ENCODE peak calls at places on chromosomes 3 and 15, in six cellular contexts. Y is stimulated activated CD4-positive, alpha-beta T cell treated with anti-CD3 and anti-CD28 coated beads, Interleukin-4, amount 100 ng/mL, for 4 hours; K is left kidney; A is T-helper 2 cell; J is central memory CD4-positive, alpha-beta T cell; Z is CD8-positive, alpha-beta T cell. Q is an unnamed sample.

GRCh38 chr3:70064194-70064787 is 64.8 kb downstream of the SAMMSON start:
- DNase-seq in Y (no peak), A (no peak), J (no peak), K (peak; percentile 59), Z (no peak), Q (no peak)

GRCh38 chr3:14358426-14359211 is 43.8 kb upstream of the SLC6A6 start:
- DNase-seq in J (no peak), Z (no peak), K (peak; percentile 76), A (no peak), Y (no peak), Q (no peak)

GRCh38 chr15:74957301-74958035 is 896 bp upstream of the RPP25 start:
- DNase-seq in Z (no peak), K (peak; percentile 10), Y (no peak), J (no peak), A (no peak), Q (no peak)

GRCh38 chr3:23537006-23537620 is 268.6 kb upstream of the UBE2E1 start:
- DNase-seq in A (no peak), Z (no peak), K (peak; percentile 31), Y (no peak), J (no peak), Q (no peak)

GRCh38 chr15:95262866-95263564 is 1031.7 kb downstream of the MCTP2 start:
- DNase-seq in K (no peak), A (no peak), J (no peak), Z (no peak), Y (no peak), Q (no peak)

GRCh38 chr3:80553211-80553610 is 785.4 kb upstream of the ROBO1 start:
- DNase-seq in K (no peak), A (no peak), J (no peak), Z (no peak), Y (no peak), Q (no peak)

GRCh38 chr15:85002517-85002916 is 20.9 kb downstream of the PDE8A start:
- DNase-seq in J (peak; percentile 11), K (no peak), Z (no peak), Y (no peak), A (no peak), Q (no peak)

GRCh38 chr15:38174691-38175090 is 77.9 kb upstream of the SPRED1 start:
- DNase-seq in A (no peak), Z (no peak), K (no peak), Y (no peak), J (no peak), Q (no peak)

GRCh38 chr3:114509756-114510155 is 215.9 kb downstream of the TIGIT start:
- DNase-seq in K (no peak), Y (no peak), Z (no peak), A (no peak), J (no peak), Q (no peak)

GRCh38 chr15:75673426-75674247 is 25.9 kb downstream of the SNX33 start:
- DNase-seq in J (no peak), Z (no peak), Y (no peak), A (no peak), K (peak; percentile 84), Q (no peak)

GRCh38 chr3:30970183-30970582 is 75.7 kb upstream of the GADL1 start:
- DNase-seq in A (no peak), Z (no peak), K (no peak), J (peak; percentile 3), Y (no peak), Q (no peak)

GRCh38 chr3:14125193-14126016 is 553 bp downstream of the TMEM43 start:
- DNase-seq in K (peak; percentile 86), J (peak; percentile 30), Y (peak; percentile 57), A (peak; percentile 34), Z (peak; percentile 66), Q (peak; percentile 48)

GRCh38 chr3:159652452-159652851 is 336.2 kb upstream of the IL12A start:
- DNase-seq in J (no peak), A (no peak), K (no peak), Z (no peak), Y (no peak), Q (no peak)

GRCh38 chr15:70461992-70462391 is 301.4 kb downstream of the UACA start:
- DNase-seq in Y (no peak), J (no peak), Z (no peak), A (no peak), K (no peak), Q (no peak)

GRCh38 chr15:82641129-82641798 is 5.9 kb downstream of the CPEB1 start:
- DNase-seq in K (peak; percentile 48), Z (no peak), A (no peak), Y (no peak), J (no peak), Q (no peak)

GRCh38 chr3:20096135-20096685 is 56.0 kb downstream of the KAT2B start:
- DNase-seq in J (no peak), K (no peak), Y (no peak), Z (no peak), A (no peak), Q (no peak)

GRCh38 chr15:27826411-27826810 is 272.7 kb downstream of the OCA2 start:
- DNase-seq in K (no peak), Y (no peak), Z (no peak), A (no peak), J (no peak), Q (no peak)

GRCh38 chr3:130480736-130481135 is 36.2 kb upstream of the COL6A6 start:
- DNase-seq in K (peak; percentile 81), J (no peak), A (no peak), Y (no peak), Z (no peak), Q (no peak)

GRCh38 chr15:85926834-85927233 is 132.1 kb upstream of the KLHL25 start:
- DNase-seq in Y (no peak), K (no peak), A (no peak), Z (no peak), J (no peak), Q (no peak)

GRCh38 chr3:124826703-124827102 is 60.5 kb downstream of the ITGB5 start:
- DNase-seq in J (no peak), K (no peak), A (no peak), Z (no peak), Y (no peak), Q (no peak)

GRCh38 chr15:55741592-55742497 is 1.1 kb downstream of the PRTG start:
- DNase-seq in A (no peak), J (no peak), K (peak; percentile 71), Y (no peak), Z (no peak), Q (no peak)

GRCh38 chr15:30985081-30985531 is 6.3 kb downstream of the MTMR10 start:
- DNase-seq in Z (no peak), A (no peak), K (peak; percentile 85), J (no peak), Y (no peak), Q (no peak)

GRCh38 chr15:52765779-52766178 is 24.4 kb downstream of the ONECUT1 start:
- DNase-seq in K (peak; percentile 18), Y (no peak), Z (no peak), J (no peak), A (no peak), Q (no peak)

GRCh38 chr3:45179163-45179562 is 33.0 kb upstream of the CDCP1 start:
- DNase-seq in A (no peak), J (no peak), Z (no peak), K (no peak), Y (no peak), Q (no peak)

GRCh38 chr15:35874260-35874905 is 328.4 kb upstream of the DPH6 start:
- DNase-seq in Y (no peak), A (no peak), Z (no peak), K (no peak), J (no peak), Q (no peak)

GRCh38 chr3:74067296-74067695 is 442.6 kb upstream of the PDZRN3 start:
- DNase-seq in A (no peak), Y (no peak), J (no peak), Z (no peak), K (peak; percentile 61), Q (no peak)

GRCh38 chr3:183410280-183410679 is 18.1 kb downstream of the MCF2L2 start:
- DNase-seq in K (no peak), Y (no peak), Z (no peak), A (no peak), J (no peak), Q (no peak)

GRCh38 chr3:28672411-28672810 is 323.8 kb upstream of the AZI2 start:
- DNase-seq in J (no peak), Y (no peak), Z (no peak), K (no peak), A (no peak), Q (no peak)

GRCh38 chr3:66405701-66406091 is 95.1 kb downstream of the LRIG1 start:
- DNase-seq in Y (no peak), J (no peak), Z (no peak), K (no peak), A (no peak), Q (no peak)

GRCh38 chr3:71710906-71711494 is 14.2 kb downstream of the EIF4E3 start:
- DNase-seq in K (peak; percentile 75), Y (no peak), Z (no peak), A (no peak), J (peak; percentile 42), Q (no peak)